ENCODE peak calls at places on chromosome 22, in five cellular contexts. F is heart left ventricle, D is upper lobe of left lung, N is right atrium auricular region, M is fibroblast of lung. X is an unnamed sample.

GRCh38 chr22:17140826-17141771 is 18.0 kb downstream of the HDHD5 start:
- DNase-seq in F (no peak), D (no peak), N (no peak), M (no peak), X (no peak)

GRCh38 chr22:44245438-44245837 is 64.7 kb downstream of the PARVG start:
- DNase-seq in F (peak; percentile 32), D (no peak), N (peak; percentile 38), M (no peak), X (no peak)

GRCh38 chr22:23401111-23401909 is 178.8 kb downstream of the IGLL1 start:
- DNase-seq in F (no peak), D (peak; percentile 52), N (no peak), M (peak; percentile 96), X (no peak)

GRCh38 chr22:27490080-27490479 is 311.5 kb downstream of the MN1 start:
- DNase-seq in F (no peak), D (no peak), N (no peak), M (no peak), X (no peak)

GRCh38 chr22:34917239-34917638 is 148.7 kb upstream of the ISX start:
- DNase-seq in F (no peak), D (no peak), N (no peak), M (peak; percentile 17), X (no peak)

GRCh38 chr22:44179989-44180705 is 578 bp upstream of the PARVG start:
- DNase-seq in F (no peak), D (no peak), N (no peak), M (no peak), X (no peak)

GRCh38 chr22:37848587-37849088 is 581 bp upstream of the EIF3L start:
- DNase-seq in F (no peak), D (no peak), N (no peak), M (peak; percentile 11), X (no peak)

GRCh38 chr22:28034760-28035401 is 115.8 kb upstream of the PITPNB start:
- DNase-seq in F (peak; percentile 88), D (no peak), N (peak; percentile 86), M (peak; percentile 62), X (no peak)

GRCh38 chr22:30396871-30397655 is at the start of gene SEC14L2:
- DNase-seq in F (peak; percentile 65), D (peak; percentile 91), N (peak; percentile 73), M (peak; percentile 49), X (peak; percentile 39)

GRCh38 chr22:19870153-19871022 is 15.7 kb upstream of the GNB1L start:
- DNase-seq in F (peak; percentile 15), D (peak; percentile 63), N (no peak), M (no peak), X (peak; percentile 2)

GRCh38 chr22:39748877-39749276 is 144.7 kb downstream of the ENTHD1 start:
- DNase-seq in F (no peak), D (no peak), N (no peak), M (peak; percentile 61), X (no peak)

GRCh38 chr22:44260216-44261035 is 52.3 kb downstream of the SHISAL1 start:
- DNase-seq in F (peak; percentile 10), D (no peak), N (no peak), M (no peak), X (no peak)

GRCh38 chr22:36285545-36285944 is 32.6 kb downstream of the APOL1 start:
- DNase-seq in F (no peak), D (no peak), N (no peak), M (no peak), X (no peak)

GRCh38 chr22:27962268-27963191 is 43.5 kb upstream of the PITPNB start:
- DNase-seq in F (no peak), D (no peak), N (no peak), M (no peak), X (no peak)

GRCh38 chr22:42368379-42369249 is 63.6 kb downstream of the NFAM1 start:
- DNase-seq in F (no peak), D (no peak), N (no peak), M (no peak), X (peak; percentile 19)

GRCh38 chr22:29195964-29196666 is 9.6 kb upstream of the EMID1 start:
- DNase-seq in F (no peak), D (no peak), N (no peak), M (no peak), X (no peak)

GRCh38 chr22:26554956-26555355 is 35.0 kb downstream of the TPST2 start:
- DNase-seq in F (no peak), D (no peak), N (no peak), M (no peak), X (no peak)

GRCh38 chr22:32336185-32336603 is 21.5 kb upstream of the RFPL3 start:
- DNase-seq in F (no peak), D (no peak), N (no peak), M (peak; percentile 26), X (no peak)

GRCh38 chr22:39714321-39714720 is 143.8 kb downstream of the CACNA1I start:
- DNase-seq in F (no peak), D (no peak), N (no peak), M (no peak), X (no peak)

GRCh38 chr22:28883917-28884753 is 763 bp downstream of the ZNRF3 start:
- DNase-seq in F (peak; percentile 33), D (peak; percentile 91), N (no peak), M (peak; percentile 39), X (peak; percentile 26)

GRCh38 chr22:46175631-46176030 is 25.3 kb downstream of the PPARA start:
- DNase-seq in F (no peak), D (no peak), N (no peak), M (peak; percentile 32), X (no peak)
- H3K9me3 ChIP-seq in F (peaks cover 3% of the 10 kb centered on the region), D (peaks cover 7% of the 10 kb centered on the region), N (peaks cover 12% of the 10 kb centered on the region), M (no peaks in the 10 kb centered on the region), X (peaks cover 4% of the 10 kb centered on the region)

DNA sequence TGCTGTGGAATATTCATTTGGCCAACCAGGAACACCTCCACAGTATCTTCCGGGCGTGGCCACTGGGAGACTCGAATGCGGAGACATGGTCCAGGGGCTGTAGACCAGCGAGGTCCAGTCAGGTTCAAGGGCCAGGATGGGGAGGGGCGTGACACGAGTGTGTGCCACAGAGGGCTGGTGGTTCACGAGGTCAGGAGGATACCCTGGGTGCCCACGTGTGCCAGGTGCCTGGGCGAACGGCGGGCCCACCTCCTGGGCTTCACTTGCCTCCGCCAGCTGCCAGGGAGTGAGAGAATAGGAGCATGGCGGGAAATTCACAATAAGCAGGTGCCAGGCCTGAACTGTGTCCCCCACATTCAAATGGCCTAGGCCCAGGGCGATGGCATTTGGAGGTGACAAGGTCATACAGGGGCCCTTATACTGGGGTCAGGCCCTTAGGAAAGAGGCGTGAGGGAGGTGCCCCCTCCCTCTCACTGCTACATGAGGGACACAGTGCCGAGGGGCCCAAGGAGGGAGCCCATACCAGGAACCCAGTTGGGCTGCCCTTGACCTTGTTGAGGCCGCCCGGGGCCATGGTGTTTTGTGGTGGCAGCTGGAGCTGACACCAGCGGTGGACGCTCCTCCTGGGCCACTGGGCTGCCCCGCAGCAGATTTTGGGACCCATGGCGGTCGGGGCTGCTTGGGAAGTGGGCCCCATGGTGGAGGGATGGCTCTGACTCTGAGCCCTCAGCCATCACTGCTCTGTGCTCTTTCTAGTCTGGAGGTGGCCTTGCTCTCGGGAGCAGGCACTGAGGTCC is 1268.9 kb downstream of the BRD1 start:
- DNase-seq in F (no peak), D (peak; percentile 67), N (no peak), M (no peak), X (no peak)
- H3K9me3 ChIP-seq in F (no peaks in the 10 kb centered on the region), D (no peaks in the 10 kb centered on the region), N (no peaks in the 10 kb centered on the region), M (no peaks in the 10 kb centered on the region), X (no peaks in the 10 kb centered on the region)

DNA sequence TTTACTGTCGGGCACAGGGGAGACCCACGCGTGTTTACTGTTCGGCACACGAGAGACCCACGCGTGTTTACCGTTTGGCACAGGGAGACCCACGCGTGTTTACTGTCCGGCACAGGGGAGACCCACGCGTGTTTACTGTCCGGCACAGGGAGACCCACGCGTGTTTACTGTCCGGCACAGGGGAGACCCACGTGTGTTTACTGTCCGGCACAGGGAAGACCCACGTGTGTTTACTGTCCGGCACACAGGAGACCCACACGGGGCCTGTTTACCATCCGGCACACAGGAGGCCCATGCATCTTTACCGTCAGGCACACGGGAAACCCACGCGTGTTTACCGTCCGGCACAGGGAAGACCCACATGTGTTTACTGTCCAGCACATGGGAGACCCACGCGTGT is 525.1 kb downstream of the BRD1 start:
- DNase-seq in F (no peak), D (no peak), N (peak; percentile 23), M (no peak), X (no peak)
- H3K9me3 ChIP-seq in F (no peaks in the 10 kb centered on the region), D (no peaks in the 10 kb centered on the region), N (no peaks in the 10 kb centered on the region), M (no peaks in the 10 kb centered on the region), X (no peaks in the 10 kb centered on the region)

GRCh38 chr22:48154169-48154942 is 1391.9 kb downstream of the TBC1D22A start:
- DNase-seq in F (no peak), D (peak; percentile 40), N (no peak), M (no peak), X (no peak)
- H3K9me3 ChIP-seq in F (no peaks in the 10 kb centered on the region), D (no peaks in the 10 kb centered on the region), N (no peaks in the 10 kb centered on the region), M (no peaks in the 10 kb centered on the region), X (no peaks in the 10 kb centered on the region)

GRCh38 chr22:47463220-47463619 is 700.8 kb downstream of the TBC1D22A start:
- DNase-seq in F (no peak), D (no peak), N (no peak), M (no peak), X (no peak)
- H3K9me3 ChIP-seq in F (no peaks in the 10 kb centered on the region), D (no peaks in the 10 kb centered on the region), N (peaks cover 23% of the 10 kb centered on the region), M (no peaks in the 10 kb centered on the region), X (no peaks in the 10 kb centered on the region)

DNA sequence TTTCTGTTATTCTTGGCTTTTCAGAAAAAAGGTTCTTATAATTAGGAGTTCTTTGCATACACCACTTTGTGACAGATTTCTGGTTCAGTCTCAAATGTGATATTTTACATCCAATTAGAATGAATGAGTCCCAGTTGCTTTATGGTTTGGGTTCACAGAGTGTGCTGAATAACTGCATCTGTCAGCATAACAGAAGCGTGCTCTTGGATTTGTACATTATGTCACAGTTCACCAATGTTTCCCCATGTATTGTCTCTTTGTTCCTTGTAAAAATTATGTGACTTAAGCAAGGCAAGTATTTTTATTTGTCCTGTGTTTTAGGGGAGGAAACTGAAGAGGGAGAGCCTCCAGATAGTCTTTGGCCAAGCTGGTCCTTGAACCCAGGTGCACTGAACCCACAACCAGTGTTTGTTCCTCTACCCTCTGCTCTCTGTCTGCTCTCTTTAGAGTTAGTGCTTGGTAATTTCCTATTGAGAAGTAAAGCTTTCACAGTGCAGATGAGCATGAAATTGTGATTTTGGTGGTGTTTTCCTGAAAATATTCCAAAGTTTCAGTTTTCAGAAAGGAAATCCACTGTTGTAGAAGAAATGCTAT is 107.5 kb downstream of the TBC1D22A start:
- DNase-seq in F (no peak), D (no peak), N (no peak), M (no peak), X (no peak)
- H3K9me3 ChIP-seq in F (no peaks in the 10 kb centered on the region), D (peaks cover 5% of the 10 kb centered on the region), N (peaks cover 30% of the 10 kb centered on the region), M (no peaks in the 10 kb centered on the region), X (no peaks in the 10 kb centered on the region)

GRCh38 chr22:47386812-47387510 is 624.5 kb downstream of the TBC1D22A start:
- DNase-seq in F (no peak), D (no peak), N (no peak), M (no peak), X (no peak)

GRCh38 chr22:47388331-47388730 is 625.9 kb downstream of the TBC1D22A start:
- DNase-seq in F (no peak), D (no peak), N (no peak), M (no peak), X (no peak)

GRCh38 chr22:47389201-47389600 is 626.8 kb downstream of the TBC1D22A start:
- DNase-seq in F (no peak), D (no peak), N (no peak), M (no peak), X (no peak)

GRCh38 chr22:47390026-47390970 is 627.8 kb downstream of the TBC1D22A start:
- DNase-seq in F (no peak), D (peak; percentile 65), N (no peak), M (no peak), X (no peak)

GRCh38 chr22:47388778-47389177 is 626.3 kb downstream of the TBC1D22A start:
- DNase-seq in F (no peak), D (no peak), N (no peak), M (no peak), X (no peak)
- H3K9me3 ChIP-seq in F (no peaks in the 10 kb centered on the region), D (no peaks in the 10 kb centered on the region), N (no peaks in the 10 kb centered on the region), M (no peaks in the 10 kb centered on the region), X (no peaks in the 10 kb centered on the region)